ENCODE peak calls at places on chromosomes 1 and 21, in four cellular contexts. P is GM12878, E is K562, S is HepG2. X is an unnamed sample.

GRCh38 chr21:33424214-33424613 is 21.0 kb downstream of the IFNGR2 start:
- DNase-seq in S (no peak), E (no peak), P (no peak), X (no peak)

GRCh38 chr1:91510754-91511153 is 10.1 kb downstream of the CDC7 start:
- DNase-seq in P (no peak), S (no peak), E (no peak), X (no peak)

GRCh38 chr1:64038119-64038518 is 165.3 kb upstream of the UBE2U start:
- DNase-seq in E (no peak), S (no peak), P (no peak), X (no peak)

GRCh38 chr1:220956861-220957605 is 77.8 kb downstream of the HLX start:
- DNase-seq in S (no peak), E (no peak), P (no peak), X (no peak)

GRCh38 chr1:197137322-197137721 is 9.1 kb downstream of the ASPM start:
- DNase-seq in P (no peak), E (no peak), S (no peak), X (no peak)

GRCh38 chr1:235953801-235954200 is 87.1 kb upstream of the LYST start:
- DNase-seq in P (no peak), E (no peak), S (no peak), X (no peak)

GRCh38 chr1:204314209-204314892 is 45.4 kb downstream of the PLEKHA6 start:
- DNase-seq in S (no peak), P (no peak), E (no peak), X (no peak)

GRCh38 chr1:177479600-177479999 is 308.8 kb downstream of the BRINP2 start:
- DNase-seq in P (no peak), S (no peak), E (no peak), X (no peak)

GRCh38 chr1:2128189-2128901 is 66.2 kb downstream of the FAAP20 start:
- DNase-seq in E (no peak), P (no peak), S (no peak), X (no peak)

GRCh38 chr1:119870917-119871486 is 25.3 kb downstream of the ADAM30 start:
- DNase-seq in E (peak), P (no peak), S (peak), X (peak)

GRCh38 chr1:56686171-56686570 is 41.1 kb downstream of the PRKAA2 start:
- DNase-seq in E (no peak), P (no peak), S (no peak), X (no peak)

GRCh38 chr1:206145771-206146290 is 28.6 kb upstream of the AVPR1B start:
- DNase-seq in E (no peak), P (no peak), S (no peak), X (no peak)

GRCh38 chr1:93028542-93028941 is 50.5 kb upstream of the MTF2 start:
- DNase-seq in S (no peak), E (no peak), P (no peak), X (no peak)

GRCh38 chr1:116359060-116359830 is 13.8 kb upstream of the ATP1A1 start:
- DNase-seq in S (no peak), E (no peak), P (no peak), X (no peak)

GRCh38 chr1:37932759-37933158 is 14.1 kb downstream of the INPP5B start:
- DNase-seq in S (no peak), E (peak), P (no peak), X (no peak)

GRCh38 chr1:23196627-23197328 is 20.5 kb downstream of the HTR1D start:
- DNase-seq in P (no peak), E (no peak), S (no peak), X (no peak)

GRCh38 chr1:229691362-229691761 is 65.3 kb downstream of the URB2 start:
- DNase-seq in P (no peak), E (no peak), S (no peak), X (no peak)

GRCh38 chr1:109687641-109688499 is at the start of gene GSTM1:
- DNase-seq in S (no peak), E (no peak), P (peak), X (no peak)

GRCh38 chr1:205095422-205095821 is 11.2 kb upstream of the TMEM81 start:
- DNase-seq in P (no peak), S (peak), E (no peak), X (no peak)

GRCh38 chr1:230080834-230081233 is 13.8 kb downstream of the GALNT2 start:
- DNase-seq in S (no peak), P (no peak), E (no peak), X (no peak)

GRCh38 chr1:203036537-203036936 is 10.2 kb downstream of the PPFIA4 start:
- DNase-seq in P (no peak), E (no peak), S (no peak), X (no peak)

GRCh38 chr21:45330075-45330781 is 42.5 kb upstream of the POFUT2 start:
- DNase-seq in S (peak), E (no peak), P (no peak), X (no peak)

GRCh38 chr1:173453982-173454381 is 23.2 kb upstream of the PRDX6 start:
- DNase-seq in P (no peak), E (no peak), S (no peak), X (no peak)

GRCh38 chr1:244371294-244372141 is 80.2 kb downstream of the ADSS2 start:
- DNase-seq in E (no peak), P (no peak), S (no peak), X (no peak)

GRCh38 chr1:175172503-175172902 is 20.1 kb downstream of the KIAA0040 start:
- DNase-seq in S (no peak), E (no peak), P (no peak), X (no peak)

GRCh38 chr1:15760520-15761211 is 2.1 kb downstream of the FBLIM1 start:
- DNase-seq in P (no peak), S (no peak), E (no peak), X (no peak)

GRCh38 chr1:151993734-151994496 is at the start of gene S100A10:
- DNase-seq in S (peak), P (no peak), E (peak), X (peak)

GRCh38 chr21:38293113-38293512 is 36.3 kb downstream of the KCNJ15 start:
- DNase-seq in P (no peak), S (no peak), E (no peak), X (no peak)

GRCh38 chr1:185539277-185539943 is 194.8 kb upstream of the HMCN1 start:
- DNase-seq in E (no peak), S (no peak), P (no peak), X (no peak)

GRCh38 chr1:169608231-169608630 is 21.7 kb downstream of the SELP start:
- DNase-seq in P (no peak), E (no peak), S (no peak), X (no peak)

GRCh38 chr1:50447961-50448360 is 24.7 kb upstream of the DMRTA2 start:
- DNase-seq in E (no peak), P (no peak), S (no peak), X (no peak)

GRCh38 chr1:33273402-33273801 is 17.1 kb downstream of the ZNF362 start:
- DNase-seq in S (no peak), E (no peak), P (no peak), X (no peak)

GRCh38 chr1:17307329-17307728 is 668 bp upstream of the PADI4 start:
- DNase-seq in E (no peak), P (no peak), S (no peak), X (no peak)

GRCh38 chr1:108686609-108687313 is 5.3 kb upstream of the PRPF38B start:
- DNase-seq in S (peak), P (no peak), E (no peak), X (no peak)

GRCh38 chr1:77938656-77939055 is 40.2 kb downstream of the FUBP1 start:
- DNase-seq in P (no peak), S (no peak), E (no peak), X (no peak)

GRCh38 chr1:159173303-159173702 is 1.9 kb downstream of the CADM3 start:
- DNase-seq in S (no peak), P (no peak), E (no peak), X (no peak)

GRCh38 chr1:165823552-165824268 is 3.7 kb upstream of the UCK2 start:
- DNase-seq in P (no peak), S (no peak), E (no peak), X (no peak)

GRCh38 chr1:185934476-185935189 is 200.4 kb downstream of the HMCN1 start:
- DNase-seq in E (no peak), S (no peak), P (no peak), X (no peak)

DNA sequence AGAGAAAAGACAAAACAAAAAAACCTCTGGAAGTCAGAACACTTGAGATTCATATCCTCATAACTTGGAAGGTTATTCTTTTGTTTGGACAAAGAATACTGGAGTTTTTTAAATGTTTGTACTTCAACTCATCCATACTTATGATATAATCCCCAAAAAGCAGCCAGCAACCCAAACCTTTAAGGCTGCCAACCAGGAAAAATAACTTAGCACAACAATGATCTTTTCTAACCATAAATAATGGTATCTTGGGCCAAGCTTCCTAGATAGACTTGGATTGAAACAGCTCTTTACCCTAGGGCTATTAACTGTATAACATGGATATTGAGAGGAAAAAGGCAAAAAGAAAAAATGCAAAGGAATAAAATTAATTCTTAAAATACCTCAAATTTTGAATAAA is 335.1 kb downstream of the LTN1 start:
- DNase-seq in P (no peak), S (no peak), E (no peak), X (no peak)
- TF ChIP-seq CREM in P (no peak), S (no peak), E (no peak), X (no peak)

DNA sequence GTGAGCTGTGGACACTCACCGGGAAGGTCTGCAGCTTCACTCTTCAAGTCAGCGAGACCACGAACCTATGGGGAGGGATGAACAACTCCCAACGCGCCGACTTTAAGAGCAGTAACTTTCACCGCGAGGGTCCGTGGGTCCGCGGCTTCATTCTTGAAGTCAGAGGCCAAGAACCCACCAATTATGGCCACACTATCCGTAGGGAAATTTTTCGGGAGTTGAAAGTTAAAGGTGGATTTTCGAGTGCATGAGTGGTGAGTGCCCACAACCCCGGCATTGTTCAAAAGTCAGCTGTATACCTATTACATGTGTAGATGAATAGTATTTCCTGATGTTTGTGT is 19.7 kb downstream of the EXOC8 start:
- DNase-seq in S (no peak), P (no peak), E (no peak), X (no peak)
- TF ChIP-seq CREM in S (no peak), P (no peak), E (no peak), X (no peak)

DNA sequence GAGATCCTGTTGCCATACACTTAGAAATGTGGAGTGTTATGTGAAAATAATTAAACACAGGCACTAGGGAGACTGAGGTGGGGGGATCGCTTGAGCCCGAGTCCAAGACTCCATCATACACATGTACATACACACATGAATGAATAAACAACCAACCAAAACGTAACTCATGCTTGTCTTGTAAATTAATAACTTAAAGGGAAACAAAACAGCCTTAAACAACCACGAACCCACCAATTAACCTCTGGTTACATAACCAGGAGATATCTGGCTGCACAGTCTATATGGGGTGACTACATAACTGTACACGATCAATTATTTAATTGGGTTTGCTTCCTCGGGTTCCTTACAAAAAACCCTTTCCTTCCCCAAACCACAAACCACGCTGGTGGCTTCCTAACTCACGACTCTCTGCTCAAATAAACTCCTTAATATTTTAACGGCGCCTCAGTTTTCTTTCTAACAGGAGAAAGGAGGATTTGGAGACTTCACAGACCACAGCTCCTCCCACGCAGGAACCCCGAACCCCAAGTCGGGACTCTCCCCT is 770 bp downstream of the ZNF670 start:
- DNase-seq in E (no peak), S (peak), P (peak), X (no peak)
- TF ChIP-seq CREM in E (no peak), S (peak), P (no peak), X (no peak)

GRCh38 chr1:149884433-149885363 is 14.7 kb upstream of the BOLA1 start:
- DNase-seq in P (peak), E (peak), S (no peak), X (no peak)

GRCh38 chr1:149887456-149888159 is 11.8 kb upstream of the BOLA1 start:
- DNase-seq in E (peak), S (peak), P (peak), X (peak)

GRCh38 chr1:149886396-149887195 is 12.8 kb upstream of the BOLA1 start:
- DNase-seq in E (peak), P (peak), S (peak), X (peak)

GRCh38 chr1:149883598-149884247 is 15.6 kb upstream of the BOLA1 start:
- DNase-seq in P (no peak), S (no peak), E (no peak), X (no peak)

GRCh38 chr1:149885364-149886111 is 13.8 kb upstream of the BOLA1 start:
- DNase-seq in S (peak), E (peak), P (peak), X (peak)
- TF ChIP-seq CREM in S (no peak), E (peak), P (no peak), X (no peak)

X was measured in WTC11.